ENCODE peak calls at places on chromosomes 11 and 22, in ten cellular contexts. F is brain microvascular endothelial cell; D is Peyer's patch; J is psoas muscle; U is pancreas; N is SK-N-SH; A is gastrocnemius medialis; V is CD4-positive, alpha-beta T cell; L is H9; E is tibial nerve. P is an unnamed sample.

GRCh38 chr11:124670732-124671131 is 2.8 kb downstream of the SIAE start:
- DNase-seq in V (peak; percentile 44), D (no peak), L (no peak), U (no peak), E (no peak), J (no peak), A (no peak), F (no peak), N (no peak), P (no peak)

GRCh38 chr11:3161309-3161708 is 3.8 kb downstream of the OSBPL5 start:
- DNase-seq in E (peak; percentile 16), D (no peak), V (no peak), F (no peak), U (no peak), A (no peak), N (no peak), J (no peak), L (no peak), P (no peak)

GRCh38 chr11:44110231-44110679 is 14.8 kb downstream of the EXT2 start:
- DNase-seq in A (peak; percentile 20), D (peak; percentile 41), N (peak; percentile 65), U (no peak), L (peak; percentile 50), F (peak; percentile 53), J (peak; percentile 30), V (peak; percentile 45), E (peak; percentile 23), P (peak; percentile 54)

GRCh38 chr22:20567371-20567847 is 60.0 kb downstream of the MED15 start:
- DNase-seq in A (no peak), N (no peak), D (no peak), U (no peak), F (no peak), V (no peak), E (no peak), L (no peak), J (no peak), P (peak; percentile 51)

GRCh38 chr22:49930128-49930527 is 11.7 kb downstream of the CRELD2 start:
- DNase-seq in N (no peak), U (peak; percentile 75), E (no peak), F (no peak), D (peak; percentile 37), V (peak; percentile 50), L (no peak), A (no peak), J (no peak), P (no peak)

GRCh38 chr11:2886936-2887335 is 1.4 kb upstream of the CDKN1C start:
- DNase-seq in L (no peak), U (peak; percentile 52), F (no peak), N (no peak), D (no peak), A (no peak), J (no peak), V (no peak), E (no peak), P (no peak)

GRCh38 chr11:444397-445144 is 2.8 kb upstream of the ANO9 start:
- DNase-seq in V (no peak), L (no peak), F (no peak), N (no peak), D (no peak), J (peak; percentile 14), A (no peak), U (peak; percentile 57), E (no peak), P (no peak)

GRCh38 chr22:38271927-38272372 is 860 bp downstream of the TMEM184B start:
- DNase-seq in A (no peak), U (peak; percentile 65), V (no peak), F (no peak), J (no peak), E (no peak), D (peak; percentile 18), L (peak; percentile 60), N (no peak), P (peak; percentile 19)

GRCh38 chr11:69750108-69750850 is 24.9 kb downstream of the FGF4 start:
- DNase-seq in D (no peak), L (no peak), A (no peak), F (no peak), E (no peak), U (no peak), V (no peak), N (no peak), J (no peak), P (no peak)

GRCh38 chr22:47175761-47176359 is 413.4 kb downstream of the TBC1D22A start:
- DNase-seq in F (no peak), J (peak; percentile 6), L (no peak), V (peak; percentile 31), N (no peak), D (no peak), U (peak; percentile 25), E (peak; percentile 8), A (no peak), P (no peak)

GRCh38 chr22:38554281-38554680 is 15.7 kb downstream of the DMC1 start:
- DNase-seq in E (no peak), F (no peak), A (no peak), V (no peak), N (no peak), J (no peak), L (no peak), D (no peak), U (no peak), P (no peak)

GRCh38 chr11:65448074-65448417 is 25.4 kb downstream of the NEAT1 start:
- DNase-seq in L (no peak), J (no peak), U (no peak), E (no peak), V (no peak), N (no peak), D (peak; percentile 21), F (no peak), A (no peak), P (no peak)

GRCh38 chr11:85854557-85855340 is 434 bp upstream of the CCDC83 start:
- DNase-seq in E (peak; percentile 77), V (peak; percentile 93), A (peak; percentile 68), N (peak; percentile 95), F (peak; percentile 91), J (peak; percentile 91), L (peak; percentile 97), U (peak; percentile 98), D (peak; percentile 78), P (peak; percentile 89)
- H3K27ac ChIP-seq in E (peak overlapping the region; percentile 72), V (peak overlapping the region; percentile 75), A (peak overlapping the region; percentile 81), N (peak overlapping the region; percentile 57), F (peak overlapping the region; percentile 75), J (peak overlapping the region; percentile 94), L (no peak overlapping the region), U (peak overlapping the region; percentile 84), D (peak overlapping the region; percentile 80), P (peak overlapping the region; percentile 78)

GRCh38 chr11:61429346-61429690 is 457 bp downstream of the CPSF7 start:
- DNase-seq in E (no peak), V (peak; percentile 69), J (peak; percentile 82), A (no peak), D (peak; percentile 74), N (peak; percentile 95), L (peak; percentile 78), F (peak; percentile 28), U (peak; percentile 76), P (peak; percentile 63)
- TF ChIP-seq CTCF in E (peak; percentile 9), V (no peak), J (peak; percentile 28), A (peak; percentile 13), D (peak; percentile 25), N (peak; percentile 32), L (peak; percentile 57), F (no peak), U (no peak), P (no peak)

DNA sequence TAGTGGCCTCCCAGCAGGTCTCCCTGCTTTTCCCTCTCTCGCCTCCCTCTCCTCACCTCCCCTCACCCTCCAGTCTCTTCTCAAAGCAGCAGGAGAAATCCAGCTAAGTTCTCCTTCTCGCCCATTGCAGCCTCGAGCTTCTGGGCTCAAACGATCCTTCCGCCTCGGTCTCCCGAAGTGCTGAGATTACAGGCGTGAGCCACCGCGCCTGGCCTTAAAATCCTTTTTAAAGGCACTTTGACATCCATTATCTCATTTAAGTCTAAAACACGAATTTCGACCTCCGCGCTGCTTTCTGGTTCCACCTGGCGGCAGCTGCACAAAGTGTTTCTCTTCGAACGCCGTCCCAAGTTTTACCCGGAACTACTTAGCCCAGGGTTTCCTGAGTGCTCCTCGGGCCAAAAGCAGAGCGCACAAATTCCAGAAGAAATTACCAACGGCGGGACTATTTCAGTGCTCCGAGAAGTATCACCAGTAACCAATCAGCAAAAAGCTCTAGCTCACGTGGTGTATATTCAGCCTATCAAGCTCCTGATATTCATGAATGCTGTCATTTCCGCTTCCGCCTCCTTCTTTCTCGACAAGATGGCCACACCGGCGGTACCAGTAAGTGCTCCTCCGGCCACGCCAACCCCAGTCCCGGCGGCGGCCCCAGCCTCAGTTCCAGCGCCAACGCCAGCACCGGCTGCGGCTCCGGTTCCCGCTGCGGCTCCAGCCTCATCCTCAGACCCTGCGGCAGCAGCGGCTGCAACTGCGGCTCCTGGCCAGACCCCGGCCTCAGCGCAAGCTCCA is at the start of gene EIF3F:
- DNase-seq in A (peak; percentile 93), F (peak; percentile 100), V (peak; percentile 84), N (peak; percentile 93), U (peak; percentile 82), L (peak; percentile 97), D (peak; percentile 93), E (peak; percentile 79), J (peak; percentile 84), P (peak; percentile 98)
- H3K27ac ChIP-seq in A (peak within 1 kb of the TSS; percentile 77), F (peak within 1 kb of the TSS; percentile 66), V (peak within 1 kb of the TSS; percentile 52), N (peak within 1 kb of the TSS; percentile 52), U (peak within 1 kb of the TSS; percentile 66), L (no peak within 1 kb of the TSS), D (peak within 1 kb of the TSS; percentile 77), E (peak within 1 kb of the TSS; percentile 86), J (peak within 1 kb of the TSS; percentile 80), P (peak within 1 kb of the TSS; percentile 72)

GRCh38 chr11:119057000-119057769 is at the start of gene HYOU1:
- DNase-seq in L (peak; percentile 99), N (peak; percentile 99), U (peak; percentile 100), D (peak; percentile 100), J (peak; percentile 99), V (peak; percentile 98), E (peak; percentile 99), F (peak; percentile 96), A (peak; percentile 97), P (peak; percentile 98)
- TF ChIP-seq CTCF in L (peak; percentile 51), N (peak; percentile 27), U (no peak), D (peak; percentile 29), J (no peak), V (peak; percentile 2), E (peak; percentile 9), F (peak; percentile 51), A (no peak), P (no peak)

DNA sequence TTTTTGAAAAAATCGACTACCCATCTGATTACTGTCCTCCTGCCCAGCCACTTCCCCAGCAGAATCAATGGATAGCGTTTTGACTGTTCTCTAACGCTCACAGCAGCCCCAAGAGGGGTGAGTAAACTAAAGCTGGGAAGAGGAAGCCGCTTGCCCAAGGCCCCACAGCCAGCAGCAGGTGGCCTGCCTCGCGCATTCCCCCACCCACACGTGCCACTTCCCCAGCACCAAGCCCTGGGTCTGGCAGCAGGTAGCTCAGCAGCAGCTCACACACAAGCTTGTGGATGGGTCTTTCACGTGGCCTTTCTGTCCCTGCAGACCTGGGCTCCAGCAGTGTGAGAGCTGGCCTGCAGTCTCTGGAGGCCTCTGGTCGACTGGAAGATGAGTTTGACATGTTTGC is 34.3 kb downstream of the TOM1 start:
- DNase-seq in V (no peak), D (peak; percentile 41), F (no peak), N (no peak), J (no peak), U (no peak), E (no peak), A (no peak), L (no peak), P (no peak)
- H3K27ac ChIP-seq in V (no peak overlapping the region), D (no peak overlapping the region), F (no peak overlapping the region), N (no peak overlapping the region), J (no peak overlapping the region), U (no peak overlapping the region), E (no peak overlapping the region), A (peak overlapping the region; percentile 46), L (no peak overlapping the region), P (no peak overlapping the region)

GRCh38 chr11:122663056-122663740 is 7.7 kb downstream of the UBASH3B start:
- DNase-seq in D (no peak), L (no peak), N (no peak), J (no peak), U (no peak), A (no peak), E (no peak), V (no peak), F (no peak), P (no peak)
- TF ChIP-seq CTCF in D (no peak), L (no peak), N (no peak), J (no peak), U (no peak), A (no peak), E (no peak), V (no peak), F (no peak), P (no peak)

P was measured in RWPE1.